ENCODE peak calls at places on chromosomes 13 and 19, in seven cellular contexts. K, E, D, O, W, B and V are unnamed samples.
A peak's percentile ranks its signal among the peaks of the same experiment; 100 is the strongest.

GRCh38 chr19:43316591-43317319 is 36.7 kb upstream of the CD177 start:
- DNase-seq in K (peak; percentile 23), E (peak; percentile 73), D (peak; percentile 17), O (peak; percentile 32), W (peak; percentile 44), B (peak; percentile 56), V (peak; percentile 4)

GRCh38 chr13:19817510-19818158 is 34.9 kb upstream of the PSPC1 start:
- DNase-seq in K (no peak), E (no peak), D (no peak), O (no peak), W (no peak), B (no peak), V (no peak)

GRCh38 chr19:35644987-35645679 is 3.0 kb upstream of the COX6B1 start:
- DNase-seq in K (peak; percentile 84), E (peak; percentile 56), D (peak; percentile 61), O (peak; percentile 81), W (peak; percentile 75), B (peak; percentile 53), V (peak; percentile 80)

GRCh38 chr13:87259479-87260083 is 411.6 kb upstream of the SLITRK5 start:
- DNase-seq in K (no peak), E (peak; percentile 13), D (no peak), O (no peak), W (peak; percentile 2), B (peak; percentile 8), V (no peak)

GRCh38 chr19:19262190-19263057 is 10.7 kb downstream of the TM6SF2 start:
- DNase-seq in K (peak; percentile 41), E (no peak), D (no peak), O (no peak), W (peak; percentile 61), B (no peak), V (peak; percentile 35)

GRCh38 chr19:45825263-45825605 is 10.1 kb upstream of the RSPH6A start:
- DNase-seq in K (no peak), E (no peak), D (no peak), O (no peak), W (no peak), B (no peak), V (no peak)

GRCh38 chr13:112442483-112443090 is 66.4 kb downstream of the SPACA7 start:
- DNase-seq in K (no peak), E (no peak), D (no peak), O (no peak), W (peak; percentile 28), B (no peak), V (peak; percentile 20)

GRCh38 chr13:37414667-37415066 is 183.9 kb downstream of the POSTN start:
- DNase-seq in K (no peak), E (no peak), D (no peak), O (no peak), W (no peak), B (no peak), V (no peak)

GRCh38 chr19:1826557-1827521 is 14.8 kb upstream of the ATP8B3 start:
- DNase-seq in K (peak; percentile 81), E (no peak), D (no peak), O (no peak), W (peak; percentile 58), B (no peak), V (no peak)

GRCh38 chr13:113562085-113562749 is 22.3 kb upstream of the TFDP1 start:
- DNase-seq in K (peak; percentile 59), E (no peak), D (peak; percentile 46), O (peak; percentile 40), W (peak; percentile 90), B (peak; percentile 65), V (peak; percentile 79)

GRCh38 chr13:24274452-24274971 is 34.9 kb upstream of the C1QTNF9 start:
- DNase-seq in K (no peak), E (no peak), D (no peak), O (no peak), W (no peak), B (no peak), V (no peak)

GRCh38 chr13:40518481-40518882 is 148.0 kb downstream of the FOXO1 start:
- DNase-seq in K (no peak), E (no peak), D (no peak), O (no peak), W (no peak), B (no peak), V (no peak)

GRCh38 chr13:113545455-113545930 is 39.1 kb upstream of the TFDP1 start:
- DNase-seq in K (no peak), E (no peak), D (no peak), O (no peak), W (peak; percentile 59), B (no peak), V (no peak)

GRCh38 chr13:98813993-98814392 is 61.5 kb upstream of the SLC15A1 start:
- DNase-seq in K (no peak), E (no peak), D (no peak), O (no peak), W (no peak), B (no peak), V (no peak)

GRCh38 chr13:23384111-23384510 is 49.4 kb downstream of the SACS start:
- DNase-seq in K (no peak), E (no peak), D (no peak), O (no peak), W (no peak), B (no peak), V (no peak)

GRCh38 chr13:76474356-76474755 is 411.8 kb downstream of the KCTD12 start:
- DNase-seq in K (no peak), E (no peak), D (no peak), O (no peak), W (no peak), B (no peak), V (no peak)

GRCh38 chr13:61045197-61045596 is 370.5 kb downstream of the PCDH20 start:
- DNase-seq in K (no peak), E (no peak), D (no peak), O (no peak), W (no peak), B (no peak), V (no peak)

GRCh38 chr13:50284540-50284939 is 269.3 kb downstream of the KCNRG start:
- DNase-seq in K (no peak), E (no peak), D (no peak), O (no peak), W (no peak), B (no peak), V (peak; percentile 63)

GRCh38 chr19:13234518-13234917 is 84.3 kb downstream of the IER2 start:
- DNase-seq in K (peak; percentile 92), E (peak; percentile 33), D (peak; percentile 31), O (peak; percentile 37), W (peak; percentile 81), B (peak; percentile 42), V (peak; percentile 72)

GRCh38 chr13:109095126-109095525 is 465.7 kb downstream of the MYO16 start:
- DNase-seq in K (no peak), E (no peak), D (no peak), O (no peak), W (no peak), B (no peak), V (no peak)

DNA sequence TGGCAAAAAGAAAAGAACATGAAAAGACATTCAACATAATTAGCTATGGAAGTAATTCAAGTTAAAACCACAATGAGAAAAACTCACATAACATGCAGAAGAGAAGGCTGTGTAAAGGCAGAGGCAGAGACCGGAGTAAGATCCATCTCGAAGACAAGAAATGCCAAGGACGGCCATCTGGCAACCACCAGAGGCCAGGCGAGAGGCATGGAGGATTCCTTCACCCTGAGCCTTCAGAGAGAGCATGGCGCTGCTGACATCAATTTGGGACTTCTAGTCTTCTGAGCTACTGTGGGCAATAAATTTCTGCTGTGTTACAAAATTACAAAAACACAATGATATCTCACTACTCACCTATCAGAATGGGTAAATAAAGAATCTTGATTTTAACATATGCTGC is 381.0 kb downstream of the TSHZ3 start:
- DNase-seq in K (no peak), E (no peak), D (no peak), O (no peak), W (no peak), B (no peak), V (no peak)
- TF ChIP-seq MAX in K (no peak), E (no peak), D (no peak), O (no peak), W (no peak), B (no peak), V (no peak)

GRCh38 chr19:17124025-17124424 is 48.4 kb downstream of the MYO9B start:
- DNase-seq in K (no peak), E (no peak), D (no peak), O (no peak), W (no peak), B (no peak), V (no peak)

GRCh38 chr19:17127671-17128070 is 52.1 kb downstream of the MYO9B start:
- DNase-seq in K (no peak), E (no peak), D (no peak), O (no peak), W (no peak), B (no peak), V (no peak)

GRCh38 chr19:17125728-17126677 is 50.4 kb downstream of the MYO9B start:
- DNase-seq in K (no peak), E (no peak), D (no peak), O (no peak), W (peak; percentile 83), B (no peak), V (peak; percentile 91)

GRCh38 chr19:17123041-17123440 is 47.5 kb downstream of the MYO9B start:
- DNase-seq in K (no peak), E (no peak), D (no peak), O (no peak), W (no peak), B (no peak), V (no peak)

DNA sequence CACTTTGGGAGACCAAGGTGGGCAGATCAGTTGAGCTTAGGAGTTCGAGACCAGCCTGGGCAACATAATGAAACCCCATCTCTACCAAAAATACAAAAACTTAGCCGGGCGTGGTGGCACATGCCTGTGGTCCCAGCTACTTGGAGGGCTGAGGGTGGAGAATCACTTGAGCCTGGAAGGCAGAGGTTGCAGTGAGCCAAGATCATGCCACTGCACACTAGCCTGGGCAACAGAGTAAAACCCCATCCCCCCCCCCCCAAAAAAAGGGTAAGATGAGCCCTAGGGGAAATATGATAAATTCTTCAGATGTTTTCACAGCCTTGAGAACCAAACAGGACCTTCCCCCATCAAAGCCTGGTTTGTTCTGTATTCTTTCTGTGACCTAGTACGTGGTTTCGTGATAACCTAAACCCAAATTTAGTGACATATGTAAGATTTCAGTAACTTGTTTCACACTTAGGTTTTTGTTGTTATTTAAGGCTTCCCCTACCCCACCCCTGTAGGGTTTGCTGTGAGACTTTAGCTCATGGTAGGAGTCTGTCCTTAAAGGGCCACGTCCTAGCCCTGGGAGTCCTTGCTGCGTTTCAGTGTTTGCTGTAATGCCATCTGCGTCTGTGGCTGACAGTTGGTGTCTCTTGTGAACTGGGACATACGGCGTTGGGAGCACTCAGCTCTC is 49.6 kb downstream of the MYO9B start:
- DNase-seq in K (no peak), E (no peak), D (no peak), O (no peak), W (no peak), B (no peak), V (no peak)
- H3K4me3 ChIP-seq in K (no peak overlapping the region), E (no peak overlapping the region), D (no peak overlapping the region), O (no peak overlapping the region), W (no peak overlapping the region), B (no peak overlapping the region), V (peak overlapping the region; percentile 37)

GRCh38 chr19:3061214-3062161 is 807 bp downstream of the TLE5 start:
- DNase-seq in K (peak; percentile 85), E (no peak), D (no peak), O (no peak), W (peak; percentile 86), B (no peak), V (peak; percentile 62)
- TF ChIP-seq CTCF in K (peak; percentile 40), E (peak; percentile 17), D (no peak), O (peak; percentile 24), W (peak; percentile 44), B (peak; percentile 31), V (peak; percentile 8)

GRCh38 chr13:79185580-79185979 is 220.5 kb downstream of the RBM26 start:
- DNase-seq in K (no peak), E (no peak), D (no peak), O (no peak), W (no peak), B (peak; percentile 80), V (peak; percentile 13)
- TF ChIP-seq MAX in K (no peak), E (no peak), D (no peak), O (no peak), W (no peak), B (peak; percentile 41), V (no peak)